ENCODE peak calls at places on chromosomes 13 and 19, in six cellular contexts. One of them, this sample, is unnamed.

GRCh38 chr13:100363351-100363750 is 225.2 kb downstream of the GGACT start:
- DNase-seq in stimulated activated CD8-positive, alpha-beta memory T cell treated with anti-CD3 and anti-CD28 coated beads, Interleukin-12 subunit alpha, Interleukin-12 subunit beta, amount 100 ng/mL, for 4 hours: no peak
- DNase-seq in NT2/D1: no peak
- DNase-seq in choroid plexus epithelial cell: peak
- DNase-seq in HT-29: no peak
- DNase-seq in aorta: no peak
- DNase-seq in this sample: no peak

GRCh38 chr19:45554481-45554880 is 30.1 kb downstream of the OPA3 start:
- DNase-seq in choroid plexus epithelial cell: no peak
- DNase-seq in aorta: no peak
- DNase-seq in HT-29: no peak
- DNase-seq in NT2/D1: no peak
- DNase-seq in stimulated activated CD8-positive, alpha-beta memory T cell treated with anti-CD3 and anti-CD28 coated beads, Interleukin-12 subunit alpha, Interleukin-12 subunit beta, amount 100 ng/mL, for 4 hours: no peak
- DNase-seq in this sample: no peak

GRCh38 chr19:43310221-43310620 is 40.9 kb upstream of the PSG9 start:
- DNase-seq in choroid plexus epithelial cell: no peak
- DNase-seq in HT-29: no peak
- DNase-seq in NT2/D1: no peak
- DNase-seq in aorta: no peak
- DNase-seq in stimulated activated CD8-positive, alpha-beta memory T cell treated with anti-CD3 and anti-CD28 coated beads, Interleukin-12 subunit alpha, Interleukin-12 subunit beta, amount 100 ng/mL, for 4 hours: no peak
- DNase-seq in this sample: no peak

GRCh38 chr13:46672338-46673090 is 119.5 kb downstream of the LRCH1 start:
- DNase-seq in NT2/D1: no peak
- DNase-seq in HT-29: no peak
- DNase-seq in aorta: no peak
- DNase-seq in choroid plexus epithelial cell: no peak
- DNase-seq in stimulated activated CD8-positive, alpha-beta memory T cell treated with anti-CD3 and anti-CD28 coated beads, Interleukin-12 subunit alpha, Interleukin-12 subunit beta, amount 100 ng/mL, for 4 hours: no peak
- DNase-seq in this sample: no peak

GRCh38 chr19:30228113-30228725 is 144.0 kb upstream of the ZNF536 start:
- DNase-seq in choroid plexus epithelial cell: no peak
- DNase-seq in NT2/D1: no peak
- DNase-seq in aorta: no peak
- DNase-seq in stimulated activated CD8-positive, alpha-beta memory T cell treated with anti-CD3 and anti-CD28 coated beads, Interleukin-12 subunit alpha, Interleukin-12 subunit beta, amount 100 ng/mL, for 4 hours: no peak
- DNase-seq in HT-29: no peak
- DNase-seq in this sample: no peak

GRCh38 chr19:35083678-35084077 is 31.9 kb upstream of the FXYD3 start:
- DNase-seq in choroid plexus epithelial cell: no peak
- DNase-seq in aorta: no peak
- DNase-seq in NT2/D1: no peak
- DNase-seq in stimulated activated CD8-positive, alpha-beta memory T cell treated with anti-CD3 and anti-CD28 coated beads, Interleukin-12 subunit alpha, Interleukin-12 subunit beta, amount 100 ng/mL, for 4 hours: no peak
- DNase-seq in HT-29: no peak
- DNase-seq in this sample: no peak

GRCh38 chr13:113431171-113431570 is 22.1 kb downstream of the ADPRHL1 start:
- DNase-seq in aorta: no peak
- DNase-seq in HT-29: no peak
- DNase-seq in choroid plexus epithelial cell: no peak
- DNase-seq in stimulated activated CD8-positive, alpha-beta memory T cell treated with anti-CD3 and anti-CD28 coated beads, Interleukin-12 subunit alpha, Interleukin-12 subunit beta, amount 100 ng/mL, for 4 hours: no peak
- DNase-seq in NT2/D1: no peak
- DNase-seq in this sample: no peak

GRCh38 chr19:20616071-20616470 is 45.3 kb downstream of the ZNF626 start:
- DNase-seq in aorta: no peak
- DNase-seq in stimulated activated CD8-positive, alpha-beta memory T cell treated with anti-CD3 and anti-CD28 coated beads, Interleukin-12 subunit alpha, Interleukin-12 subunit beta, amount 100 ng/mL, for 4 hours: no peak
- DNase-seq in NT2/D1: no peak
- DNase-seq in HT-29: no peak
- DNase-seq in choroid plexus epithelial cell: no peak
- DNase-seq in this sample: no peak

GRCh38 chr19:13492128-13492527 is 14.2 kb downstream of the CACNA1A start:
- DNase-seq in aorta: no peak
- DNase-seq in HT-29: no peak
- DNase-seq in NT2/D1: no peak
- DNase-seq in choroid plexus epithelial cell: peak
- DNase-seq in stimulated activated CD8-positive, alpha-beta memory T cell treated with anti-CD3 and anti-CD28 coated beads, Interleukin-12 subunit alpha, Interleukin-12 subunit beta, amount 100 ng/mL, for 4 hours: no peak
- DNase-seq in this sample: no peak

GRCh38 chr13:102011539-102011938 is 390.3 kb downstream of the FGF14 start:
- DNase-seq in aorta: no peak
- DNase-seq in NT2/D1: no peak
- DNase-seq in stimulated activated CD8-positive, alpha-beta memory T cell treated with anti-CD3 and anti-CD28 coated beads, Interleukin-12 subunit alpha, Interleukin-12 subunit beta, amount 100 ng/mL, for 4 hours: no peak
- DNase-seq in HT-29: no peak
- DNase-seq in choroid plexus epithelial cell: no peak
- DNase-seq in this sample: no peak

GRCh38 chr13:75785130-75785529 is 149.0 kb downstream of the LMO7 start:
- DNase-seq in stimulated activated CD8-positive, alpha-beta memory T cell treated with anti-CD3 and anti-CD28 coated beads, Interleukin-12 subunit alpha, Interleukin-12 subunit beta, amount 100 ng/mL, for 4 hours: no peak
- DNase-seq in NT2/D1: no peak
- DNase-seq in choroid plexus epithelial cell: peak
- DNase-seq in HT-29: no peak
- DNase-seq in aorta: no peak
- DNase-seq in this sample: no peak

GRCh38 chr19:48644839-48645651 is 942 bp downstream of the CA11 start:
- DNase-seq in NT2/D1: no peak
- DNase-seq in aorta: peak
- DNase-seq in HT-29: peak
- DNase-seq in choroid plexus epithelial cell: peak
- DNase-seq in stimulated activated CD8-positive, alpha-beta memory T cell treated with anti-CD3 and anti-CD28 coated beads, Interleukin-12 subunit alpha, Interleukin-12 subunit beta, amount 100 ng/mL, for 4 hours: no peak
- DNase-seq in this sample: peak

GRCh38 chr19:51743405-51743804 is 8.3 kb downstream of the FPR1 start:
- DNase-seq in choroid plexus epithelial cell: peak
- DNase-seq in NT2/D1: no peak
- DNase-seq in HT-29: no peak
- DNase-seq in aorta: no peak
- DNase-seq in stimulated activated CD8-positive, alpha-beta memory T cell treated with anti-CD3 and anti-CD28 coated beads, Interleukin-12 subunit alpha, Interleukin-12 subunit beta, amount 100 ng/mL, for 4 hours: no peak
- DNase-seq in this sample: no peak

GRCh38 chr19:13428352-13428751 is 77.9 kb downstream of the CACNA1A start:
- DNase-seq in HT-29: peak
- DNase-seq in stimulated activated CD8-positive, alpha-beta memory T cell treated with anti-CD3 and anti-CD28 coated beads, Interleukin-12 subunit alpha, Interleukin-12 subunit beta, amount 100 ng/mL, for 4 hours: no peak
- DNase-seq in aorta: no peak
- DNase-seq in NT2/D1: no peak
- DNase-seq in choroid plexus epithelial cell: peak
- DNase-seq in this sample: no peak

This sample was measured in Right ventricle myocardium superior.